ENCODE peak calls at places on chromosomes 4 and X, in five cellular contexts. J is tibial artery, G is endothelial cell of umbilical vein, B is fibroblast of lung, H is OCI-LY7. V is an unnamed sample.

GRCh38 chr4:41106694-41107419 is 107.5 kb downstream of the APBB2 start:
- DNase-seq in J (no peak), G (no peak), B (no peak), H (no peak), V (no peak)

GRCh38 chrX:110322603-110323002 is 4.7 kb upstream of the AMMECR1 start:
- DNase-seq in J (no peak), G (no peak), B (peak; percentile 23), H (no peak), V (no peak)

GRCh38 chr4:48947731-48948130 is 38.3 kb upstream of the CWH43 start:
- DNase-seq in J (no peak), G (no peak), B (no peak), H (no peak), V (no peak)

GRCh38 chrX:70656304-70656703 is 211.7 kb downstream of the DLG3 start:
- DNase-seq in J (no peak), G (no peak), B (no peak), H (no peak), V (no peak)

GRCh38 chr4:159298502-159298901 is 195.6 kb downstream of the RAPGEF2 start:
- DNase-seq in J (no peak), G (peak; percentile 46), B (peak; percentile 91), H (no peak), V (peak; percentile 84)

GRCh38 chr4:109111031-109111430 is 191.4 kb downstream of the COL25A1 start:
- DNase-seq in J (no peak), G (no peak), B (no peak), H (no peak), V (no peak)

GRCh38 chrX:17814557-17814956 is 46.5 kb downstream of the RAI2 start:
- DNase-seq in J (no peak), G (no peak), B (peak; percentile 17), H (no peak), V (peak; percentile 1)

GRCh38 chr4:183563874-183564273 is 59.0 kb downstream of the ING2 start:
- DNase-seq in J (no peak), G (no peak), B (peak; percentile 81), H (no peak), V (peak; percentile 84)

GRCh38 chr4:105058177-105058812 is 88.4 kb upstream of the TET2 start:
- DNase-seq in J (no peak), G (no peak), B (peak; percentile 95), H (no peak), V (peak; percentile 87)

GRCh38 chr4:53365121-53365485 is 758 bp downstream of the SCFD2 start:
- DNase-seq in J (no peak), G (no peak), B (peak; percentile 29), H (peak; percentile 51), V (peak; percentile 44)

GRCh38 chr4:4216668-4217067 is 10.1 kb downstream of the OTOP1 start:
- DNase-seq in J (no peak), G (no peak), B (peak; percentile 55), H (no peak), V (peak; percentile 87)

GRCh38 chrX:39819921-39820849 is 277.6 kb downstream of the BCOR start:
- DNase-seq in J (no peak), G (peak; percentile 1), B (no peak), H (no peak), V (no peak)

GRCh38 chrX:39337461-39337860 is 536.2 kb downstream of the MID1IP1 start:
- DNase-seq in J (no peak), G (no peak), B (no peak), H (no peak), V (no peak)

GRCh38 chr4:168569066-168569908 is 72.4 kb downstream of the PALLD start:
- DNase-seq in J (no peak), G (peak; percentile 98), B (peak; percentile 67), H (no peak), V (peak; percentile 91)

GRCh38 chr4:64200001-64200555 is 209.2 kb downstream of the TECRL start:
- DNase-seq in J (no peak), G (no peak), B (no peak), H (no peak), V (no peak)

GRCh38 chr4:64205376-64205775 is 203.9 kb downstream of the TECRL start:
- DNase-seq in J (no peak), G (no peak), B (no peak), H (no peak), V (no peak)
- H3K27ac ChIP-seq in J (no peak overlapping the region), G (no peak overlapping the region), B (no peak overlapping the region), H (no peak overlapping the region), V (no peak overlapping the region)

DNA sequence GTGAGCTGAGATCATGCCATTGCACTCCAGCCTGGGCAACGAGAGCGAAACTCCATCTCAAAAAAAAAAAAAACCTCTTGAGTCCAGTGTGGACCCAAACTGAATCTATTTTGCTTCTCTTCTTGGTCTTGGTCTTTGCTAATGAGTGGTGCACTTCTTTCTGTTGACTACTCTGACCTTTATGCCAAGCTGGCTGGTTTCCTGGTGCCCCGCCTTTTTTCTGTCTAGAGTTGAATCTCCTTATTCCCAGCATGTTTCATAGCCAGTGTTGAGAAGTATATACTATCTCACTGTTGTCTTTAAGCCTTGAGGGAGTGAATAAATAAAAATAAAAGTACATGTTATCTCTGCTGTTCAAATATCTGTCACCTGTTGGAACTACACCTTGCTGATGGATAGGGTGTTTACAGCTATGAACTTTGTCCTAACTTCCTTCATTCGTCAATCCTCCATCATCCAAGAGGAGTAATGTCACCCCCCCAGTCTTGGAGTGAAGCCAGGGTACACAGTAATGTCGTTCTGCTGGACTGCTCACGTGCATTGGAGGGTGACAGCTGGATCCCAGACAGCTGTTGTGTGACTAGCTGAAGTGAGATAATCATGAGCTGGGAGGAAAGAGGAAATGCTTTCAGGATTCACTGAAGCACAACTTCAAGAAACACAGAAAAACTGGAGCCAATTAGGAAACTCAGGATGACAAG is 99.3 kb upstream of the PRKG2 start:
- DNase-seq in J (no peak), G (no peak), B (no peak), H (peak; percentile 74), V (peak; percentile 2)
- H3K27ac ChIP-seq in J (no peak overlapping the region), G (no peak overlapping the region), B (peak overlapping the region; percentile 64), H (peak overlapping the region; percentile 11), V (no peak overlapping the region)

GRCh38 chr4:16890651-16891050 is 7.8 kb downstream of the LDB2 start:
- DNase-seq in J (no peak), G (no peak), B (no peak), H (no peak), V (no peak)

GRCh38 chr4:16893141-16893571 is 5.3 kb downstream of the LDB2 start:
- DNase-seq in J (no peak), G (peak; percentile 51), B (peak; percentile 80), H (no peak), V (no peak)

GRCh38 chr4:16896871-16897270 is 1.6 kb downstream of the LDB2 start:
- DNase-seq in J (no peak), G (peak; percentile 85), B (peak; percentile 79), H (no peak), V (no peak)

GRCh38 chr4:16897351-16897750 is 1.1 kb downstream of the LDB2 start:
- DNase-seq in J (no peak), G (no peak), B (peak; percentile 32), H (no peak), V (no peak)

DNA sequence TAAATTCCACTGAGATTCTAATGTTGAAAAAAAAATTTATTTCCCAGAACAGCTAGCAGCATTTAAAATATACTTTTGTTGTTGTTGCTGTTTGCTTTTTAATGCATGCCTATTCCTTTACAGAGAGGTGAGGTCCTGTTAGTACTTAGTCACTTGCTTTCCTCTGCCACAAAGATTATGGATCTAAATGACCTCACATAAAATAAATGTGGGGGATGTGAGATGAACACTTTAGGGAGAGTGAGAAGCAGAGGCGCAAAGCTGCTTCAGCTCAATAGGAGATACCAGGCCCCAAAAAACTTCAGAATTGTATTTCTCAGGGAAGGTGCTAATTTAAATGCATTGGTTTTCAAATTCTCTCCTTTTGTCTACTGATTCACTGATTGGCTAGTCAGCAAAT is 4.0 kb downstream of the LDB2 start:
- DNase-seq in J (no peak), G (peak; percentile 62), B (peak; percentile 76), H (no peak), V (no peak)
- H3K27ac ChIP-seq in J (no peak overlapping the region), G (peak overlapping the region; percentile 61), B (no peak overlapping the region), H (no peak overlapping the region), V (no peak overlapping the region)

DNA sequence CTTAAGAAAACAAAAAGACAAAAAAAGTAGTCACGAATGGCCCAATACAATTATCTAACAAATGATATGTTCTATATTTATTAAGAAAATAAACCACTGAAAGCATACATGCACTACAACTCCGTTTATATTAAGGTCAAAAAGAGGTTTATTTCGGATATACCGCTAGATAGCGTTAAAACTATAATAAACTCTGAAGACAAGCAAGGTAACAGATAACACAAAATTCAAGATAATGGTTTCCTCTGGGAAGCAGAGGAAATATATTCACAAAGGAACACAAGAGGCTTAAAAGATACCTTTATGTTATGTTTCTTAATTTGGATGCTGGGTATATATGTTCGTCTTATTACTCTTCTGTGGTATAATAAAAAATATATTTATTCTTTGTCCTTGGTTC is 4.7 kb upstream of the FAM200B start:
- DNase-seq in J (no peak), G (no peak), B (no peak), H (no peak), V (no peak)
- H3K27ac ChIP-seq in J (no peak overlapping the region), G (no peak overlapping the region), B (no peak overlapping the region), H (peak overlapping the region; percentile 82), V (peak overlapping the region; percentile 53)

DNA sequence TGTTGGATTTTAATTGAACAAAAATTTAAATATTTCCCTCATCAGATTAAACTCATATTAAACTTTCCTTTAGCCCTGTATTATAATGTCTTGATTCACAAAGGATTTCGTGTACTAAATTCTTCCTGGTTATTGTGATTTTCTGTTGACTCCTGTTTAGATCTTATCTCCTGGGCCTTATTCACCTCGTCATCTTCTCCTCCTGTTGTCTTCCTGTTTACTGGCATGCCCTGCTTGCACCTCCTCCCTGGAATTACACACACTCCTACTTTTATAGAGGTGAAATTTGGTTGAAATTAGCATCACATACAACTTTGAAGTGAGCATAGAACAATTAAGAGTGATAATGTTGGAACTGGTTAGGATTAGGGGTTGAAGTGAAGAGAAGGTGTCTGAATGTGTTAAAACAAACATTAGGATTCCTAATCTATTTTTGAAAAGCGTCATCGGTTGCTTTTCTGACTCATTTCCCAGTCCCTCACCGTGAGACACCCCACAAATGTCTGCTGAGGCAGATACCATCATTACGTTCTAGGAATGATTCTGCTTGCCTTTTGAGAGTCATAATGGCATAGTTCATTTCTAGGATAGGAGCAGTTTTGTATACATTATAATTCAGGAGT is 32.5 kb downstream of the TLL1 start:
- DNase-seq in J (no peak), G (peak; percentile 63), B (peak; percentile 1), H (no peak), V (no peak)
- H3K27ac ChIP-seq in J (no peak overlapping the region), G (peak overlapping the region; percentile 82), B (no peak overlapping the region), H (no peak overlapping the region), V (no peak overlapping the region)

GRCh38 chr4:88599714-88600113 is 7.4 kb downstream of the HERC3 start:
- DNase-seq in J (no peak), G (no peak), B (no peak), H (no peak), V (no peak)

GRCh38 chr4:88597970-88598369 is 5.7 kb downstream of the HERC3 start:
- DNase-seq in J (no peak), G (no peak), B (no peak), H (no peak), V (no peak)

GRCh38 chr4:88604978-88605678 is 12.8 kb downstream of the HERC3 start:
- DNase-seq in J (no peak), G (no peak), B (no peak), H (no peak), V (no peak)

GRCh38 chr4:88600129-88600849 is 8.0 kb downstream of the HERC3 start:
- DNase-seq in J (no peak), G (peak; percentile 92), B (peak; percentile 96), H (no peak), V (peak; percentile 89)

DNA sequence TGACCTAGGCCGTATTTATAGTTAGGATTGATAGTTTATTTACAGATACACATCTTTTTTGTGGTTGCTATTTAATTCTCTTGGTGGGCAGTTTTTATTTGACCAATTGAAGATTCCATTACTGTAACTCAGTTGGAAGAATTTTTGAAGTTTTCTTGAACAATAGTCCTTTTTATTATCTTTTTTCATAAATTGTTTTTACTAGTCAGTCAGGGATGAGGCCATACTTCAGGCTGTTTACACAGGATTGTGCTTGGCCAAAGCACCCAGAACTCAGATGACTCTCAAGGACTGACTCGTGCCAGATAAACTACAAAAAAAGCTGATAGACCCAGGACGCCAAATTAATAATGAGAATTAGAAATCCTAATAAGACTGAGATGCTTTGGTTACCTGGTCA is 7.0 kb downstream of the HERC3 start:
- DNase-seq in J (no peak), G (peak; percentile 71), B (peak; percentile 75), H (no peak), V (peak; percentile 46)
- H3K27ac ChIP-seq in J (peak overlapping the region; percentile 49), G (peak overlapping the region; percentile 100), B (peak overlapping the region; percentile 42), H (no peak overlapping the region), V (peak overlapping the region; percentile 99)